ENCODE peak calls at places on chromosomes 16 and 17, in five cellular contexts. O is ELR, R is activated T-helper 1 cell treated with Interleukin-2 at 50 U/mL for 16 hours, Q is A549, D is EL. X is an unnamed sample.

GRCh38 chr16:54952195-54952594 is 21.5 kb downstream of the IRX5 start:
- DNase-seq in O (no peak), R (no peak), Q (no peak), D (no peak), X (no peak)

GRCh38 chr16:54697677-54698076 is 233.0 kb upstream of the IRX5 start:
- DNase-seq in O (no peak), R (no peak), Q (no peak), D (no peak), X (no peak)

GRCh38 chr17:29241015-29241963 is 5.4 kb upstream of the CRYBA1 start:
- DNase-seq in O (peak; percentile 99), R (no peak), Q (peak; percentile 96), D (peak; percentile 98), X (peak; percentile 88)

GRCh38 chr16:86383488-86384262 is 126.7 kb upstream of the FOXF1 start:
- DNase-seq in O (peak; percentile 96), R (no peak), Q (peak; percentile 60), D (peak; percentile 96), X (peak; percentile 39)

GRCh38 chr17:76943781-76944213 is 75.6 kb downstream of the MGAT5B start:
- DNase-seq in O (no peak), R (no peak), Q (no peak), D (no peak), X (no peak)

GRCh38 chr17:77555110-77555509 is 403.4 kb upstream of the TNRC6C start:
- DNase-seq in O (no peak), R (no peak), Q (no peak), D (no peak), X (no peak)

GRCh38 chr17:9529033-9529748 is 46.4 kb downstream of the STX8 start:
- DNase-seq in O (peak; percentile 58), R (no peak), Q (peak; percentile 55), D (peak; percentile 26), X (peak; percentile 9)

GRCh38 chr16:23080329-23080728 is 68.9 kb downstream of the USP31 start:
- DNase-seq in O (no peak), R (no peak), Q (no peak), D (no peak), X (no peak)

GRCh38 chr16:87076950-87077749 is 240.0 kb downstream of the C16orf95 start:
- DNase-seq in O (peak; percentile 79), R (no peak), Q (peak; percentile 79), D (peak; percentile 74), X (peak; percentile 75)

GRCh38 chr17:79083191-79083971 is 8.8 kb downstream of the ENGASE start:
- DNase-seq in O (no peak), R (no peak), Q (no peak), D (no peak), X (no peak)

GRCh38 chr16:78291642-78292041 is 192.2 kb downstream of the WWOX start:
- DNase-seq in O (no peak), R (no peak), Q (no peak), D (no peak), X (no peak)

GRCh38 chr17:63151981-63152523 is 186.0 kb downstream of the TANC2 start:
- DNase-seq in O (no peak), R (no peak), Q (no peak), D (no peak), X (no peak)

X was measured in H54.